ENCODE peak calls at places on chromosome 12, in four cellular contexts. X is Panc1, M is HCT116, Q is K562. E is an unnamed sample.

GRCh38 chr12:3527181-3527580 is 36.2 kb downstream of the PRMT8 start:
- DNase-seq in X (no peak), M (peak), Q (no peak), E (no peak)

GRCh38 chr12:127162902-127163301 is 1104.1 kb upstream of the TMEM132C start:
- DNase-seq in X (no peak), M (no peak), Q (peak), E (no peak)

GRCh38 chr12:18684430-18684829 is 53.4 kb downstream of the PLCZ1 start:
- DNase-seq in X (no peak), M (no peak), Q (no peak), E (no peak)

GRCh38 chr12:106307176-106307575 is 4.6 kb downstream of the TCP11L2 start:
- DNase-seq in X (no peak), M (no peak), Q (no peak), E (no peak)

GRCh38 chr12:6827982-6828670 is at the start of gene P3H3:
- DNase-seq in X (no peak), M (no peak), Q (peak), E (peak)

GRCh38 chr12:118493962-118494361 is 117.6 kb downstream of the SUDS3 start:
- DNase-seq in X (no peak), M (no peak), Q (no peak), E (no peak)

GRCh38 chr12:94134226-94134795 is 14.1 kb upstream of the PLXNC1 start:
- DNase-seq in X (peak), M (peak), Q (peak), E (peak)

GRCh38 chr12:78787576-78787975 is 77.0 kb upstream of the SYT1 start:
- DNase-seq in X (no peak), M (no peak), Q (no peak), E (no peak)

GRCh38 chr12:121611306-121611705 is 15.0 kb upstream of the ORAI1 start:
- DNase-seq in X (no peak), M (no peak), Q (peak), E (no peak)

GRCh38 chr12:122834229-122834920 is 882 bp upstream of the HIP1R start:
- DNase-seq in X (no peak), M (peak), Q (no peak), E (peak)

DNA sequence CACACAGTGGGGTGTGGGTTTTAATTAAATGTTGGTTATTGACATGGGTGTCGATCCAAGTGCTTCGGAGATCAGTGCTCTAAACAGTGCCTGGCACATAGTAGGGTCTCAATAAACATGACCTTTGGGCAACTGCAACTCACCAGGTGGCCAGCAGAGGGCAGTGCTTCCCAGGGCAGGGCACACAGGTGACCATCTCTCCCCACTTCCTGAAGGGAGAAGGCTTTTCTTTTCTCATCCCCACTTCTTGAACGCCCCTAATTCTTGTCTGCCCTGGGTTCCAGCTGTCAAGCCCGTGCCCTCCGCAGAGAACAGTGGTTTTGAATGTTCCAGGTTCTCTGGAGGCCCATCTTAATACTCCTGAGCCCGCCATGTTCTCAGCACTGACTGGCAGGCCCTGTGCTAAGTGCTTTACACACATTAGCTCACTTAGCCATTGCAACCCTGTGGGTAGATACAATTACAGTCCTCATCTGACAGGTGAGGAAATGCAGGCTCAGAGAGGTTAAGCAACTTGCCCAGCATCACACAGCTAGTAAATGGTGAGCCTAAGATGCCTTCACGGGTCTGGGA is 16.3 kb downstream of the RAPGEF3 start:
- DNase-seq in X (peak), M (peak), Q (peak), E (peak)
- TF ChIP-seq TCF7L2 in X (no peak), M (no peak), Q (no peak), E (no peak)

GRCh38 chr12:49645151-49646039 is 22.0 kb downstream of the PRPF40B start:
- DNase-seq in X (no peak), M (no peak), Q (no peak), E (no peak)
- H3K27ac ChIP-seq in X (no peak), M (no peak), Q (no peak), E (no peak)

GRCh38 chr12:41511247-41511646 is 323.1 kb downstream of the PDZRN4 start:
- DNase-seq in X (no peak), M (no peak), Q (no peak), E (no peak)

GRCh38 chr12:41515953-41516352 is 327.8 kb downstream of the PDZRN4 start:
- DNase-seq in X (no peak), M (no peak), Q (no peak), E (no peak)

GRCh38 chr12:41514050-41514449 is 325.9 kb downstream of the PDZRN4 start:
- DNase-seq in X (no peak), M (no peak), Q (no peak), E (no peak)

GRCh38 chr12:41512531-41512930 is 324.4 kb downstream of the PDZRN4 start:
- DNase-seq in X (no peak), M (no peak), Q (no peak), E (no peak)

DNA sequence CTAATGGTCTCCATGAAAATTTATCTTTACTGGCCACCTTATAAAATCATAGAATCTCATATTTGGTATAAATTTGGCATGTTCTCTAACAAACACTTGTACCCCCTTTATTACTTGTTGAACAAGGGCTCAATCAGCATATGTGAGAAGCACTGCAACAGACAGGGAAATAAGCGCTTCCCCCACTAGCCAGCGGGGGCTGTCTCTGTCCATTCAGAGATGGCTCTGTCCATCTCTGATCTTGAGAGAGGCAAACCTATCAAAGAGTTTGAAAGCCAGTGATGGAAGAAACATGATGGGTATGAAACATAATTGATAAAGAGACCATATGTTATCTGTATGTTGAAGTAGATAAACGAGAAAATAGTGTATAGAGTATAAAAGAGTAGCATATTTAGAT is 326.8 kb downstream of the PDZRN4 start:
- DNase-seq in X (no peak), M (peak), Q (no peak), E (no peak)
- TF ChIP-seq TCF7L2 in X (no peak), M (no peak), Q (no peak), E (no peak)

GRCh38 chr12:104410326-104410725 is 46.4 kb upstream of the CHST11 start:
- DNase-seq in X (no peak), M (no peak), Q (no peak), E (no peak)
- H3K27ac ChIP-seq in X (no peak), M (no peak), Q (no peak), E (no peak)

DNA sequence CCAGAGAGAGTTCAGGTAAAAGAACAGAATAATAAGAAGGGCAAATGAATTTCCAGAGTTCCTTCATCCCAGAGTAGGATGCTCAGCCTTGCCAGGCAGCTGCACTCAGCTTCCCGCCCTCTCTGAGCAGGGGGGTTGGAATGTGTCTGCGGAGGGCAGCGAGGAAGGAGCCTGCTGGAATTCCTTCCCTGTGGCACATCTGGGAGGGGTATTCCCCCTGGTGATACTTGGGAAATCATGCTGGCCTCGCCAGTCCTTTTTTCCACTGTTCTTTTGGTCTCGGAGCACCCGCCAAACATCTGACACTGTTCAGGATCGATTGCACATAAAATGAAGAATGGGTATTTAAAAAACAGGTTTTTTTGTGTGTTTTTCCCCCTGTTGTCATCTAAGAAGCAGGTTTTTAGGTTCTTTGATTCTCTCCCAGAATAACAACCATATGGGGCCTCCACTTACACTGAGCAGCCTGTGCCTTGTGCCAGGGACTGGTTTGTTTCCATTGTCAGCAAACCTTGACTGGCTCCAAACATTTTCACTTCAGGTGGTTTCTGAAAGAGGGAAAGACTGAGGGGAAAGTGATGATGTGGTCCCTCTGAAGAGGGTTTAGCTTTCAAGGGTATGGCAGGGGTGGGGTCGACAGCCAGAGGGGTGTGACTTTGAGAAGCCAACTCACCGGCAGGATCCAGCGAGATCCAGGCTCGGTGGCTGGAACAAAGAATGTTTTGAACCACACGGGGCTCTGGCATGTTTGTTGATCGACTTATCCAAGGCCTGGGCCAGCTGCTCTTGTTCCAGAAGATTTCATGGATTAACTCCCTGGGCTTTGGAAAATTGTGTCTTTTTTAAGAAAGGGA is 215.1 kb downstream of the CACNA1C start:
- DNase-seq in X (no peak), M (no peak), Q (no peak), E (no peak)
- TF ChIP-seq TCF7L2 in X (no peak), M (no peak), Q (no peak), E (no peak)

DNA sequence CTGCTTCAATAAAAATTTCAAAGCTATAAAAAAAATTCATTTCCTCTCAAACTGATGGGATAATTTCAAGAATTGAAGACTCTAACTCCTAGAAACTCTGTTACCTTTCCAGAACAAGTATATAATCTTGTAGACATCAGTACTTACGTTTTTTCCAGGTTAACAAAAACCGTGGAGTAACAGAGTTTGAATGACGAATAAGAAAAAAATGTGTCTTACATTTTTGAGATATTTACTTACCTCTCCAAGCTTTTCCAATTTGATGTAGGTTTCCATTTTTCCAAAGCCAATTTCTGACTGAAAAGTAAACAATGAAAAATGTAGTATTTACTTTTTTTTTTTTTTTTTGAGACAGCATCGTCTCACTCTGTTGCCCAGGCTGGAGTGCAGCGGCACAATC is 100.2 kb downstream of the CDK17 start:
- DNase-seq in X (no peak), M (no peak), Q (no peak), E (no peak)
- H3K27ac ChIP-seq in X (no peak), M (no peak), Q (no peak), E (no peak)